ENCODE peak calls at places on chromosomes 6 and 20, in six cellular contexts. H, V, D, R, W and Q are unnamed samples.

GRCh38 chr6:147752686-147753418 is 244.4 kb downstream of the SAMD5 start:
- DNase-seq in H (no peak), V (no peak), D (no peak), R (no peak), W (no peak), Q (no peak)

GRCh38 chr6:26180346-26180745 is 93.1 kb downstream of the HFE start:
- DNase-seq in H (no peak), V (no peak), D (no peak), R (no peak), W (no peak), Q (no peak)

GRCh38 chr6:145715426-145715825 is 19.9 kb downstream of the EPM2A start:
- DNase-seq in H (no peak), V (no peak), D (no peak), R (no peak), W (no peak), Q (no peak)

GRCh38 chr20:41138527-41139226 is 1.3 kb downstream of the PLCG1 start:
- DNase-seq in H (no peak), V (peak), D (peak), R (no peak), W (no peak), Q (peak)

GRCh38 chr6:131063028-131063763 is at the start of gene EPB41L2:
- DNase-seq in H (peak), V (peak), D (peak), R (peak), W (no peak), Q (peak)

GRCh38 chr6:83055366-83055964 is 10.2 kb downstream of the UBE3D start:
- DNase-seq in H (no peak), V (peak), D (peak), R (peak), W (peak), Q (peak)

GRCh38 chr6:163620670-163621330 is 206.3 kb downstream of the QKI start:
- DNase-seq in H (no peak), V (no peak), D (no peak), R (no peak), W (no peak), Q (no peak)

GRCh38 chr6:62284725-62285124 is 1.3 kb downstream of the KHDRBS2 start:
- DNase-seq in H (no peak), V (no peak), D (no peak), R (no peak), W (no peak), Q (no peak)

GRCh38 chr6:139082370-139082769 is 52.5 kb upstream of the HECA start:
- DNase-seq in H (no peak), V (no peak), D (no peak), R (no peak), W (no peak), Q (no peak)

GRCh38 chr6:52285174-52286068 is 879 bp upstream of the MCM3 start:
- DNase-seq in H (no peak), V (no peak), D (peak), R (no peak), W (no peak), Q (no peak)

GRCh38 chr6:161095916-161096315 is 104.3 kb downstream of the MAP3K4 start:
- DNase-seq in H (no peak), V (no peak), D (peak), R (no peak), W (no peak), Q (no peak)

GRCh38 chr6:169230923-169231789 is 22.5 kb downstream of the THBS2 start:
- DNase-seq in H (no peak), V (no peak), D (no peak), R (no peak), W (no peak), Q (no peak)

GRCh38 chr20:1968958-1969357 is 24.9 kb downstream of the PDYN start:
- DNase-seq in H (no peak), V (no peak), D (no peak), R (no peak), W (no peak), Q (no peak)

GRCh38 chr6:119129968-119130484 is 51.6 kb upstream of the FAM184A start:
- DNase-seq in H (no peak), V (no peak), D (peak), R (peak), W (peak), Q (no peak)

GRCh38 chr6:41072836-41073202 is at the start of gene NFYA:
- DNase-seq in H (peak), V (no peak), D (peak), R (no peak), W (no peak), Q (peak)

GRCh38 chr6:36702656-36703055 is 5.0 kb downstream of the RAB44 start:
- DNase-seq in H (no peak), V (no peak), D (no peak), R (no peak), W (no peak), Q (no peak)

GRCh38 chr20:61683721-61684120 is 382.0 kb downstream of the TAF4 start:
- DNase-seq in H (no peak), V (no peak), D (no peak), R (no peak), W (no peak), Q (no peak)

GRCh38 chr6:34795836-34796425 is 4.0 kb downstream of the BLTP3A start:
- DNase-seq in H (no peak), V (no peak), D (peak), R (no peak), W (no peak), Q (no peak)

GRCh38 chr6:162090734-162091133 is 636.8 kb downstream of the PRKN start:
- DNase-seq in H (no peak), V (no peak), D (peak), R (no peak), W (no peak), Q (no peak)

GRCh38 chr6:157056275-157056674 is 267.0 kb downstream of the TMEM242 start:
- DNase-seq in H (no peak), V (peak), D (no peak), R (no peak), W (no peak), Q (no peak)

GRCh38 chr6:43796910-43797890 is 27.2 kb downstream of the VEGFA start:
- DNase-seq in H (no peak), V (no peak), D (no peak), R (no peak), W (no peak), Q (no peak)

GRCh38 chr6:85401186-85402062 is 48.5 kb upstream of the NT5E start:
- DNase-seq in H (no peak), V (no peak), D (peak), R (no peak), W (no peak), Q (no peak)

GRCh38 chr6:106275692-106276091 is 49.9 kb downstream of the ATG5 start:
- DNase-seq in H (no peak), V (no peak), D (peak), R (no peak), W (no peak), Q (no peak)

GRCh38 chr6:35170166-35170565 is 29.0 kb upstream of the TCP11 start:
- DNase-seq in H (no peak), V (no peak), D (no peak), R (no peak), W (no peak), Q (no peak)

GRCh38 chr6:142416179-142416578 is 114.4 kb downstream of the ADGRG6 start:
- DNase-seq in H (no peak), V (peak), D (peak), R (no peak), W (no peak), Q (no peak)

GRCh38 chr20:5608448-5609161 is 141.6 kb upstream of the SHLD1 start:
- DNase-seq in H (no peak), V (no peak), D (peak), R (no peak), W (no peak), Q (no peak)

GRCh38 chr6:137880633-137881521 is 13.8 kb downstream of the TNFAIP3 start:
- DNase-seq in H (peak), V (no peak), D (no peak), R (no peak), W (no peak), Q (no peak)

GRCh38 chr6:145733770-145734169 is 1.6 kb downstream of the EPM2A start:
- DNase-seq in H (no peak), V (no peak), D (no peak), R (no peak), W (no peak), Q (no peak)

GRCh38 chr6:129340983-129341382 is 369.0 kb downstream of the ARHGAP18 start:
- DNase-seq in H (no peak), V (no peak), D (peak), R (no peak), W (no peak), Q (no peak)

GRCh38 chr20:33964431-33964830 is 29.3 kb upstream of the RALY start:
- DNase-seq in H (no peak), V (no peak), D (no peak), R (no peak), W (no peak), Q (no peak)

GRCh38 chr20:59560588-59561227 is 43.6 kb upstream of the PHACTR3 start:
- DNase-seq in H (no peak), V (no peak), D (peak), R (peak), W (no peak), Q (no peak)

GRCh38 chr6:157203312-157203744 is 120.0 kb downstream of the TMEM242 start:
- DNase-seq in H (no peak), V (no peak), D (no peak), R (no peak), W (peak), Q (no peak)

GRCh38 chr6:44269168-44269920 is 906 bp upstream of the TMEM151B start:
- DNase-seq in H (no peak), V (no peak), D (no peak), R (no peak), W (no peak), Q (no peak)

GRCh38 chr6:21305827-21306469 is 287.6 kb upstream of the SOX4 start:
- DNase-seq in H (no peak), V (no peak), D (peak), R (no peak), W (no peak), Q (no peak)

GRCh38 chr6:5302995-5303622 is 41.8 kb downstream of the FARS2 start:
- DNase-seq in H (no peak), V (peak), D (no peak), R (peak), W (peak), Q (no peak)

GRCh38 chr20:64162239-64162621 is 2.0 kb upstream of the MYT1 start:
- DNase-seq in H (no peak), V (no peak), D (no peak), R (no peak), W (no peak), Q (no peak)

GRCh38 chr6:50821431-50822077 is 2.9 kb downstream of the TFAP2B start:
- DNase-seq in H (no peak), V (no peak), D (no peak), R (no peak), W (no peak), Q (no peak)

GRCh38 chr20:54221383-54221782 is 13.5 kb downstream of the PFDN4 start:
- DNase-seq in H (no peak), V (no peak), D (no peak), R (no peak), W (no peak), Q (no peak)

GRCh38 chr6:164561656-164562055 is 747.7 kb downstream of the C6orf118 start:
- DNase-seq in H (no peak), V (no peak), D (no peak), R (no peak), W (no peak), Q (no peak)